ENCODE peak calls at places on chromosomes 2 and 18, in ten cellular contexts. One of them, this sample, is unnamed.

GRCh38 chr18:23883277-23883790 is 131.2 kb upstream of the TTC39C start:
- DNase-seq in GM04504: no peak
- DNase-seq in HT-29: peak; percentile 47
- DNase-seq in stimulated activated CD4-positive, alpha-beta T cell treated with anti-CD3 and anti-CD28 coated beads, Interleukin-12 subunit alpha, Interleukin-12 subunit beta, amount 100 ng/mL, for 4 hours: no peak
- DNase-seq in D341Med: no peak
- DNase-seq in CD8-positive, alpha-beta T cell: no peak
- DNase-seq in AG09309: no peak
- DNase-seq in GM19239: no peak
- DNase-seq in activated effector memory CD4-positive, alpha-beta T cell treated with Interleukin-2 at 50 U/mL for 16 hours: no peak
- DNase-seq in fibroblast of lung: no peak
- DNase-seq in this sample: no peak

GRCh38 chr2:231396058-231396821 is 730 bp downstream of the B3GNT7 start:
- DNase-seq in GM04504: no peak
- DNase-seq in D341Med: peak; percentile 36
- DNase-seq in activated effector memory CD4-positive, alpha-beta T cell treated with Interleukin-2 at 50 U/mL for 16 hours: no peak
- DNase-seq in GM19239: peak; percentile 48
- DNase-seq in CD8-positive, alpha-beta T cell: no peak
- DNase-seq in stimulated activated CD4-positive, alpha-beta T cell treated with anti-CD3 and anti-CD28 coated beads, Interleukin-12 subunit alpha, Interleukin-12 subunit beta, amount 100 ng/mL, for 4 hours: no peak
- DNase-seq in HT-29: no peak
- DNase-seq in AG09309: no peak
- DNase-seq in fibroblast of lung: no peak
- DNase-seq in this sample: no peak

GRCh38 chr2:197851451-197851850 is 47.1 kb downstream of the PLCL1 start:
- DNase-seq in AG09309: no peak
- DNase-seq in GM19239: no peak
- DNase-seq in CD8-positive, alpha-beta T cell: no peak
- DNase-seq in HT-29: no peak
- DNase-seq in activated effector memory CD4-positive, alpha-beta T cell treated with Interleukin-2 at 50 U/mL for 16 hours: no peak
- DNase-seq in D341Med: no peak
- DNase-seq in fibroblast of lung: no peak
- DNase-seq in stimulated activated CD4-positive, alpha-beta T cell treated with anti-CD3 and anti-CD28 coated beads, Interleukin-12 subunit alpha, Interleukin-12 subunit beta, amount 100 ng/mL, for 4 hours: no peak
- DNase-seq in GM04504: no peak
- DNase-seq in this sample: no peak

GRCh38 chr18:9735238-9735637 is 27.1 kb downstream of the RAB31 start:
- DNase-seq in fibroblast of lung: no peak
- DNase-seq in GM19239: no peak
- DNase-seq in D341Med: peak; percentile 10
- DNase-seq in stimulated activated CD4-positive, alpha-beta T cell treated with anti-CD3 and anti-CD28 coated beads, Interleukin-12 subunit alpha, Interleukin-12 subunit beta, amount 100 ng/mL, for 4 hours: no peak
- DNase-seq in HT-29: no peak
- DNase-seq in GM04504: no peak
- DNase-seq in activated effector memory CD4-positive, alpha-beta T cell treated with Interleukin-2 at 50 U/mL for 16 hours: no peak
- DNase-seq in AG09309: no peak
- DNase-seq in CD8-positive, alpha-beta T cell: no peak
- DNase-seq in this sample: no peak

GRCh38 chr2:158071018-158071417 is 30.7 kb upstream of the UPP2 start:
- DNase-seq in stimulated activated CD4-positive, alpha-beta T cell treated with anti-CD3 and anti-CD28 coated beads, Interleukin-12 subunit alpha, Interleukin-12 subunit beta, amount 100 ng/mL, for 4 hours: no peak
- DNase-seq in CD8-positive, alpha-beta T cell: no peak
- DNase-seq in GM19239: no peak
- DNase-seq in fibroblast of lung: no peak
- DNase-seq in GM04504: no peak
- DNase-seq in HT-29: no peak
- DNase-seq in AG09309: no peak
- DNase-seq in D341Med: no peak
- DNase-seq in activated effector memory CD4-positive, alpha-beta T cell treated with Interleukin-2 at 50 U/mL for 16 hours: no peak
- DNase-seq in this sample: no peak

GRCh38 chr18:25831226-25831828 is 259.1 kb downstream of the SS18 start:
- DNase-seq in AG09309: no peak
- DNase-seq in stimulated activated CD4-positive, alpha-beta T cell treated with anti-CD3 and anti-CD28 coated beads, Interleukin-12 subunit alpha, Interleukin-12 subunit beta, amount 100 ng/mL, for 4 hours: no peak
- DNase-seq in CD8-positive, alpha-beta T cell: no peak
- DNase-seq in GM04504: no peak
- DNase-seq in GM19239: no peak
- DNase-seq in activated effector memory CD4-positive, alpha-beta T cell treated with Interleukin-2 at 50 U/mL for 16 hours: no peak
- DNase-seq in fibroblast of lung: no peak
- DNase-seq in D341Med: no peak
- DNase-seq in HT-29: no peak
- DNase-seq in this sample: no peak

GRCh38 chr2:64141711-64142405 is 2.4 kb downstream of the PELI1 start:
- DNase-seq in GM19239: no peak
- DNase-seq in activated effector memory CD4-positive, alpha-beta T cell treated with Interleukin-2 at 50 U/mL for 16 hours: no peak
- DNase-seq in CD8-positive, alpha-beta T cell: no peak
- DNase-seq in GM04504: no peak
- DNase-seq in HT-29: peak; percentile 59
- DNase-seq in stimulated activated CD4-positive, alpha-beta T cell treated with anti-CD3 and anti-CD28 coated beads, Interleukin-12 subunit alpha, Interleukin-12 subunit beta, amount 100 ng/mL, for 4 hours: no peak
- DNase-seq in fibroblast of lung: peak; percentile 43
- DNase-seq in AG09309: peak; percentile 3
- DNase-seq in D341Med: no peak
- DNase-seq in this sample: no peak

GRCh38 chr2:8525582-8526402 is 156.1 kb upstream of the ID2 start:
- DNase-seq in stimulated activated CD4-positive, alpha-beta T cell treated with anti-CD3 and anti-CD28 coated beads, Interleukin-12 subunit alpha, Interleukin-12 subunit beta, amount 100 ng/mL, for 4 hours: no peak
- DNase-seq in fibroblast of lung: peak; percentile 31
- DNase-seq in activated effector memory CD4-positive, alpha-beta T cell treated with Interleukin-2 at 50 U/mL for 16 hours: no peak
- DNase-seq in GM19239: peak; percentile 50
- DNase-seq in GM04504: no peak
- DNase-seq in D341Med: no peak
- DNase-seq in CD8-positive, alpha-beta T cell: no peak
- DNase-seq in AG09309: no peak
- DNase-seq in HT-29: peak; percentile 91
- DNase-seq in this sample: no peak

GRCh38 chr2:133364636-133365035 is 203.6 kb downstream of the NCKAP5 start:
- DNase-seq in GM04504: no peak
- DNase-seq in fibroblast of lung: no peak
- DNase-seq in stimulated activated CD4-positive, alpha-beta T cell treated with anti-CD3 and anti-CD28 coated beads, Interleukin-12 subunit alpha, Interleukin-12 subunit beta, amount 100 ng/mL, for 4 hours: no peak
- DNase-seq in activated effector memory CD4-positive, alpha-beta T cell treated with Interleukin-2 at 50 U/mL for 16 hours: no peak
- DNase-seq in CD8-positive, alpha-beta T cell: no peak
- DNase-seq in GM19239: no peak
- DNase-seq in AG09309: no peak
- DNase-seq in D341Med: no peak
- DNase-seq in HT-29: no peak
- DNase-seq in this sample: no peak

GRCh38 chr18:24015897-24016631 is 1.5 kb downstream of the TTC39C start:
- DNase-seq in AG09309: no peak
- DNase-seq in D341Med: no peak
- DNase-seq in CD8-positive, alpha-beta T cell: no peak
- DNase-seq in activated effector memory CD4-positive, alpha-beta T cell treated with Interleukin-2 at 50 U/mL for 16 hours: no peak
- DNase-seq in GM19239: no peak
- DNase-seq in GM04504: no peak
- DNase-seq in fibroblast of lung: no peak
- DNase-seq in stimulated activated CD4-positive, alpha-beta T cell treated with anti-CD3 and anti-CD28 coated beads, Interleukin-12 subunit alpha, Interleukin-12 subunit beta, amount 100 ng/mL, for 4 hours: no peak
- DNase-seq in HT-29: no peak
- DNase-seq in this sample: no peak

GRCh38 chr2:148875387-148876051 is 492 bp downstream of the KIF5C start:
- DNase-seq in HT-29: no peak
- DNase-seq in stimulated activated CD4-positive, alpha-beta T cell treated with anti-CD3 and anti-CD28 coated beads, Interleukin-12 subunit alpha, Interleukin-12 subunit beta, amount 100 ng/mL, for 4 hours: peak; percentile 5
- DNase-seq in D341Med: peak; percentile 48
- DNase-seq in activated effector memory CD4-positive, alpha-beta T cell treated with Interleukin-2 at 50 U/mL for 16 hours: no peak
- DNase-seq in AG09309: no peak
- DNase-seq in GM19239: no peak
- DNase-seq in fibroblast of lung: no peak
- DNase-seq in CD8-positive, alpha-beta T cell: no peak
- DNase-seq in GM04504: no peak
- DNase-seq in this sample: no peak

GRCh38 chr2:196200557-196200956 is 29.2 kb upstream of the STK17B start:
- DNase-seq in activated effector memory CD4-positive, alpha-beta T cell treated with Interleukin-2 at 50 U/mL for 16 hours: no peak
- DNase-seq in D341Med: no peak
- DNase-seq in HT-29: no peak
- DNase-seq in GM04504: no peak
- DNase-seq in stimulated activated CD4-positive, alpha-beta T cell treated with anti-CD3 and anti-CD28 coated beads, Interleukin-12 subunit alpha, Interleukin-12 subunit beta, amount 100 ng/mL, for 4 hours: no peak
- DNase-seq in CD8-positive, alpha-beta T cell: no peak
- DNase-seq in GM19239: peak; percentile 26
- DNase-seq in fibroblast of lung: no peak
- DNase-seq in AG09309: no peak
- DNase-seq in this sample: no peak

GRCh38 chr2:45771251-45771650 is 119.8 kb downstream of the PRKCE start:
- DNase-seq in AG09309: no peak
- DNase-seq in stimulated activated CD4-positive, alpha-beta T cell treated with anti-CD3 and anti-CD28 coated beads, Interleukin-12 subunit alpha, Interleukin-12 subunit beta, amount 100 ng/mL, for 4 hours: no peak
- DNase-seq in CD8-positive, alpha-beta T cell: no peak
- DNase-seq in D341Med: no peak
- DNase-seq in HT-29: no peak
- DNase-seq in activated effector memory CD4-positive, alpha-beta T cell treated with Interleukin-2 at 50 U/mL for 16 hours: no peak
- DNase-seq in GM04504: no peak
- DNase-seq in fibroblast of lung: peak; percentile 51
- DNase-seq in GM19239: no peak
- DNase-seq in this sample: no peak

GRCh38 chr18:11362856-11363255 is 213.5 kb upstream of the PIEZO2 start:
- DNase-seq in D341Med: no peak
- DNase-seq in fibroblast of lung: no peak
- DNase-seq in GM19239: no peak
- DNase-seq in HT-29: no peak
- DNase-seq in stimulated activated CD4-positive, alpha-beta T cell treated with anti-CD3 and anti-CD28 coated beads, Interleukin-12 subunit alpha, Interleukin-12 subunit beta, amount 100 ng/mL, for 4 hours: no peak
- DNase-seq in GM04504: no peak
- DNase-seq in AG09309: no peak
- DNase-seq in activated effector memory CD4-positive, alpha-beta T cell treated with Interleukin-2 at 50 U/mL for 16 hours: no peak
- DNase-seq in CD8-positive, alpha-beta T cell: no peak
- DNase-seq in this sample: no peak

GRCh38 chr2:85481818-85482777 is 56.9 kb upstream of the MAT2A start:
- DNase-seq in CD8-positive, alpha-beta T cell: no peak
- DNase-seq in stimulated activated CD4-positive, alpha-beta T cell treated with anti-CD3 and anti-CD28 coated beads, Interleukin-12 subunit alpha, Interleukin-12 subunit beta, amount 100 ng/mL, for 4 hours: no peak
- DNase-seq in GM19239: no peak
- DNase-seq in GM04504: no peak
- DNase-seq in fibroblast of lung: no peak
- DNase-seq in activated effector memory CD4-positive, alpha-beta T cell treated with Interleukin-2 at 50 U/mL for 16 hours: no peak
- DNase-seq in AG09309: no peak
- DNase-seq in HT-29: no peak
- DNase-seq in D341Med: no peak
- DNase-seq in this sample: no peak

GRCh38 chr18:1438458-1438910 is 533.8 kb downstream of the ADCYAP1 start:
- DNase-seq in D341Med: no peak
- DNase-seq in CD8-positive, alpha-beta T cell: no peak
- DNase-seq in GM19239: no peak
- DNase-seq in GM04504: no peak
- DNase-seq in AG09309: no peak
- DNase-seq in activated effector memory CD4-positive, alpha-beta T cell treated with Interleukin-2 at 50 U/mL for 16 hours: no peak
- DNase-seq in HT-29: no peak
- DNase-seq in stimulated activated CD4-positive, alpha-beta T cell treated with anti-CD3 and anti-CD28 coated beads, Interleukin-12 subunit alpha, Interleukin-12 subunit beta, amount 100 ng/mL, for 4 hours: no peak
- DNase-seq in fibroblast of lung: no peak
- DNase-seq in this sample: no peak

GRCh38 chr18:435940-436339 is 64.6 kb downstream of the COLEC12 start:
- DNase-seq in HT-29: no peak
- DNase-seq in stimulated activated CD4-positive, alpha-beta T cell treated with anti-CD3 and anti-CD28 coated beads, Interleukin-12 subunit alpha, Interleukin-12 subunit beta, amount 100 ng/mL, for 4 hours: no peak
- DNase-seq in D341Med: no peak
- DNase-seq in GM04504: no peak
- DNase-seq in fibroblast of lung: no peak
- DNase-seq in activated effector memory CD4-positive, alpha-beta T cell treated with Interleukin-2 at 50 U/mL for 16 hours: no peak
- DNase-seq in GM19239: no peak
- DNase-seq in CD8-positive, alpha-beta T cell: no peak
- DNase-seq in AG09309: no peak
- DNase-seq in this sample: no peak

GRCh38 chr18:3448845-3449701 is 899 bp upstream of the TGIF1 start:
- DNase-seq in CD8-positive, alpha-beta T cell: peak; percentile 68
- DNase-seq in stimulated activated CD4-positive, alpha-beta T cell treated with anti-CD3 and anti-CD28 coated beads, Interleukin-12 subunit alpha, Interleukin-12 subunit beta, amount 100 ng/mL, for 4 hours: peak; percentile 66
- DNase-seq in HT-29: peak; percentile 89
- DNase-seq in GM04504: peak; percentile 95
- DNase-seq in fibroblast of lung: peak; percentile 94
- DNase-seq in activated effector memory CD4-positive, alpha-beta T cell treated with Interleukin-2 at 50 U/mL for 16 hours: peak; percentile 70
- DNase-seq in AG09309: peak; percentile 95
- DNase-seq in GM19239: no peak
- DNase-seq in D341Med: peak; percentile 71
- DNase-seq in this sample: peak; percentile 87

GRCh38 chr18:58649966-58650816 is 21.1 kb upstream of the MALT1 start:
- DNase-seq in D341Med: no peak
- DNase-seq in GM04504: no peak
- DNase-seq in stimulated activated CD4-positive, alpha-beta T cell treated with anti-CD3 and anti-CD28 coated beads, Interleukin-12 subunit alpha, Interleukin-12 subunit beta, amount 100 ng/mL, for 4 hours: no peak
- DNase-seq in HT-29: no peak
- DNase-seq in fibroblast of lung: no peak
- DNase-seq in GM19239: no peak
- DNase-seq in activated effector memory CD4-positive, alpha-beta T cell treated with Interleukin-2 at 50 U/mL for 16 hours: no peak
- DNase-seq in AG09309: no peak
- DNase-seq in CD8-positive, alpha-beta T cell: no peak
- DNase-seq in this sample: no peak

GRCh38 chr2:106020032-106020431 is 174.1 kb downstream of the UXS1 start:
- DNase-seq in CD8-positive, alpha-beta T cell: no peak
- DNase-seq in activated effector memory CD4-positive, alpha-beta T cell treated with Interleukin-2 at 50 U/mL for 16 hours: no peak
- DNase-seq in stimulated activated CD4-positive, alpha-beta T cell treated with anti-CD3 and anti-CD28 coated beads, Interleukin-12 subunit alpha, Interleukin-12 subunit beta, amount 100 ng/mL, for 4 hours: no peak
- DNase-seq in AG09309: no peak
- DNase-seq in GM04504: no peak
- DNase-seq in fibroblast of lung: peak; percentile 19
- DNase-seq in D341Med: no peak
- DNase-seq in GM19239: no peak
- DNase-seq in HT-29: no peak
- DNase-seq in this sample: no peak

GRCh38 chr2:203918264-203918663 is 18.3 kb upstream of the ICOS start:
- DNase-seq in activated effector memory CD4-positive, alpha-beta T cell treated with Interleukin-2 at 50 U/mL for 16 hours: no peak
- DNase-seq in AG09309: no peak
- DNase-seq in stimulated activated CD4-positive, alpha-beta T cell treated with anti-CD3 and anti-CD28 coated beads, Interleukin-12 subunit alpha, Interleukin-12 subunit beta, amount 100 ng/mL, for 4 hours: no peak
- DNase-seq in HT-29: no peak
- DNase-seq in D341Med: no peak
- DNase-seq in GM19239: no peak
- DNase-seq in fibroblast of lung: no peak
- DNase-seq in CD8-positive, alpha-beta T cell: no peak
- DNase-seq in GM04504: no peak
- DNase-seq in this sample: no peak

GRCh38 chr2:132760405-132760804 is 90.4 kb upstream of the LYPD1 start:
- DNase-seq in GM04504: no peak
- DNase-seq in fibroblast of lung: no peak
- DNase-seq in GM19239: no peak
- DNase-seq in stimulated activated CD4-positive, alpha-beta T cell treated with anti-CD3 and anti-CD28 coated beads, Interleukin-12 subunit alpha, Interleukin-12 subunit beta, amount 100 ng/mL, for 4 hours: no peak
- DNase-seq in HT-29: no peak
- DNase-seq in CD8-positive, alpha-beta T cell: no peak
- DNase-seq in D341Med: no peak
- DNase-seq in activated effector memory CD4-positive, alpha-beta T cell treated with Interleukin-2 at 50 U/mL for 16 hours: no peak
- DNase-seq in AG09309: no peak
- DNase-seq in this sample: no peak

GRCh38 chr2:106982350-106982749 is 96.4 kb upstream of the ST6GAL2 start:
- DNase-seq in activated effector memory CD4-positive, alpha-beta T cell treated with Interleukin-2 at 50 U/mL for 16 hours: no peak
- DNase-seq in fibroblast of lung: peak; percentile 65
- DNase-seq in D341Med: no peak
- DNase-seq in HT-29: no peak
- DNase-seq in AG09309: no peak
- DNase-seq in CD8-positive, alpha-beta T cell: no peak
- DNase-seq in GM19239: no peak
- DNase-seq in GM04504: no peak
- DNase-seq in stimulated activated CD4-positive, alpha-beta T cell treated with anti-CD3 and anti-CD28 coated beads, Interleukin-12 subunit alpha, Interleukin-12 subunit beta, amount 100 ng/mL, for 4 hours: no peak
- DNase-seq in this sample: no peak

GRCh38 chr2:240293126-240293864 is 142.2 kb upstream of the GPC1 start:
- DNase-seq in activated effector memory CD4-positive, alpha-beta T cell treated with Interleukin-2 at 50 U/mL for 16 hours: no peak
- DNase-seq in AG09309: no peak
- DNase-seq in HT-29: no peak
- DNase-seq in fibroblast of lung: peak; percentile 12
- DNase-seq in GM04504: no peak
- DNase-seq in D341Med: no peak
- DNase-seq in CD8-positive, alpha-beta T cell: no peak
- DNase-seq in stimulated activated CD4-positive, alpha-beta T cell treated with anti-CD3 and anti-CD28 coated beads, Interleukin-12 subunit alpha, Interleukin-12 subunit beta, amount 100 ng/mL, for 4 hours: no peak
- DNase-seq in GM19239: no peak
- DNase-seq in this sample: no peak

GRCh38 chr18:7557891-7558454 is 9.1 kb upstream of the PTPRM start:
- DNase-seq in GM19239: no peak
- DNase-seq in fibroblast of lung: no peak
- DNase-seq in activated effector memory CD4-positive, alpha-beta T cell treated with Interleukin-2 at 50 U/mL for 16 hours: no peak
- DNase-seq in stimulated activated CD4-positive, alpha-beta T cell treated with anti-CD3 and anti-CD28 coated beads, Interleukin-12 subunit alpha, Interleukin-12 subunit beta, amount 100 ng/mL, for 4 hours: no peak
- DNase-seq in CD8-positive, alpha-beta T cell: no peak
- DNase-seq in D341Med: no peak
- DNase-seq in AG09309: no peak
- DNase-seq in GM04504: no peak
- DNase-seq in HT-29: no peak
- DNase-seq in this sample: no peak

GRCh38 chr2:104004818-104005217 is 849.1 kb upstream of the POU3F3 start:
- DNase-seq in fibroblast of lung: no peak
- DNase-seq in GM04504: no peak
- DNase-seq in CD8-positive, alpha-beta T cell: no peak
- DNase-seq in activated effector memory CD4-positive, alpha-beta T cell treated with Interleukin-2 at 50 U/mL for 16 hours: no peak
- DNase-seq in AG09309: no peak
- DNase-seq in HT-29: no peak
- DNase-seq in GM19239: no peak
- DNase-seq in D341Med: no peak
- DNase-seq in stimulated activated CD4-positive, alpha-beta T cell treated with anti-CD3 and anti-CD28 coated beads, Interleukin-12 subunit alpha, Interleukin-12 subunit beta, amount 100 ng/mL, for 4 hours: no peak
- DNase-seq in this sample: no peak

GRCh38 chr2:85523062-85523905 is 15.7 kb upstream of the MAT2A start:
- DNase-seq in fibroblast of lung: no peak
- DNase-seq in AG09309: no peak
- DNase-seq in CD8-positive, alpha-beta T cell: no peak
- DNase-seq in GM19239: no peak
- DNase-seq in stimulated activated CD4-positive, alpha-beta T cell treated with anti-CD3 and anti-CD28 coated beads, Interleukin-12 subunit alpha, Interleukin-12 subunit beta, amount 100 ng/mL, for 4 hours: no peak
- DNase-seq in D341Med: no peak
- DNase-seq in activated effector memory CD4-positive, alpha-beta T cell treated with Interleukin-2 at 50 U/mL for 16 hours: no peak
- DNase-seq in HT-29: no peak
- DNase-seq in GM04504: no peak
- DNase-seq in this sample: no peak

GRCh38 chr18:3985664-3986063 is 469.4 kb downstream of the DLGAP1 start:
- DNase-seq in D341Med: no peak
- DNase-seq in AG09309: peak; percentile 52
- DNase-seq in CD8-positive, alpha-beta T cell: no peak
- DNase-seq in stimulated activated CD4-positive, alpha-beta T cell treated with anti-CD3 and anti-CD28 coated beads, Interleukin-12 subunit alpha, Interleukin-12 subunit beta, amount 100 ng/mL, for 4 hours: no peak
- DNase-seq in fibroblast of lung: peak; percentile 92
- DNase-seq in GM19239: no peak
- DNase-seq in activated effector memory CD4-positive, alpha-beta T cell treated with Interleukin-2 at 50 U/mL for 16 hours: no peak
- DNase-seq in GM04504: peak; percentile 10
- DNase-seq in HT-29: no peak
- DNase-seq in this sample: no peak